ENCODE peak calls at places on chromosomes 6 and 20, in nine cellular contexts. S, V, M, Y, B, T, F, P and O are unnamed samples.

GRCh38 chr20:17504326-17504897 is 26.8 kb downstream of the BFSP1 start:
- DNase-seq in B (no peak), P (no peak), Y (no peak), F (no peak), T (no peak), M (peak; percentile 63), V (no peak), S (peak; percentile 75), O (no peak)

GRCh38 chr6:156994215-156995076 is 217.3 kb downstream of the ARID1B start:
- DNase-seq in M (no peak), V (no peak), P (no peak), B (no peak), S (peak; percentile 49), Y (no peak), F (no peak), T (no peak), O (no peak)

GRCh38 chr6:124973780-124974179 is 11.5 kb downstream of the RNF217 start:
- DNase-seq in B (no peak), T (no peak), M (no peak), F (no peak), P (no peak), V (no peak), Y (no peak), S (no peak), O (no peak)

GRCh38 chr6:8108031-8108660 is 5.8 kb upstream of the EEF1E1 start:
- DNase-seq in P (no peak), T (peak; percentile 51), V (peak; percentile 95), S (no peak), F (peak; percentile 93), B (peak; percentile 87), M (no peak), Y (no peak), O (no peak)

GRCh38 chr6:43076928-43077809 is 1.1 kb downstream of the PTK7 start:
- DNase-seq in B (peak; percentile 45), P (peak; percentile 64), S (peak; percentile 93), T (no peak), Y (no peak), V (peak; percentile 25), F (peak; percentile 42), M (peak; percentile 77), O (no peak)

GRCh38 chr20:11350126-11351005 is 567.3 kb upstream of the BTBD3 start:
- DNase-seq in S (no peak), Y (no peak), P (no peak), M (no peak), T (peak; percentile 46), F (peak; percentile 79), B (peak; percentile 43), V (peak; percentile 87), O (no peak)

GRCh38 chr6:35402136-35402855 is 49.8 kb upstream of the FANCE start:
- DNase-seq in T (no peak), V (no peak), Y (no peak), F (no peak), P (no peak), M (no peak), S (no peak), B (no peak), O (peak; percentile 18)

GRCh38 chr20:9686455-9686854 is 152.4 kb downstream of the PAK5 start:
- DNase-seq in P (no peak), V (no peak), T (no peak), B (no peak), M (no peak), Y (no peak), F (no peak), S (peak; percentile 54), O (no peak)

GRCh38 chr6:167968091-167968490 is 29.4 kb upstream of the KIF25 start:
- DNase-seq in P (peak; percentile 34), S (peak; percentile 92), B (no peak), F (peak; percentile 19), T (no peak), Y (no peak), V (no peak), M (no peak), O (no peak)

GRCh38 chr20:41726727-41727126 is 108.5 kb upstream of the CHD6 start:
- DNase-seq in F (no peak), T (no peak), S (no peak), V (no peak), Y (no peak), M (peak; percentile 12), P (no peak), B (no peak), O (no peak)

DNA sequence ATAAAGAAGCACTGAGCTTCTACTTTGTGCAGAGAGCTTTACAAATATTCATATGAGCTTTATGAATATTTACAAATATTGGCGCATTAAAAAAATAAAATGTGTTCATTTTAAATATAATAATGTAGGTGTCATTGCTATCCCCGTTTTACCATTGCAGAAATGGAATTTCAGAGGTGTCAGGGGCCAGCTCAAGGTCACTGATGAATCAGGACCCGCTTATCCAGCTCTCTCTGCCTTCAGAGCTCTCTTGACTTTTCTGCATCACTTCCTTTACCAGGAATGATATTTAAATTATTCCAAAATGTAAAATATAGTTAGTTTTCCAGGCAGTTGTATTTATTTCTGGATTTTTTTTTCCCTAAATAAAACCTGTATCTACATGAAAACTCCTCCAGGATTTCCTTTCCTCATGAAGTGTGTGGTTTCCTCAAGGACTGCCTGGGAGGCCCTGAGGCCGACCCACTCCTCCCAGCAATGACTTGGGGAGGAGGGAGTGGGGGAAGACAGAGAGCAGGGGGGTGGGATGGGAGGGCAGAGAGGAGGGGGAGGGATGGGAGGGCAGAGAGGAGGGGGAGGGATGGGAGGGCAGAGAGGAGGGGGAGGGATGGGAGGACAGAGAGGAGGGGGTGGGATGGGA is 161.7 kb upstream of the AGPAT4 start:
- DNase-seq in B (peak; percentile 60), S (no peak), M (no peak), Y (no peak), P (no peak), V (peak; percentile 28), T (no peak), F (peak; percentile 56), O (no peak)
- H3K4me3 ChIP-seq in B (peak overlapping the region; percentile 31), S (no peak overlapping the region), M (no peak overlapping the region), Y (no peak overlapping the region), P (no peak overlapping the region), V (no peak overlapping the region), T (no peak overlapping the region), F (no peak overlapping the region), O (no peak overlapping the region)

DNA sequence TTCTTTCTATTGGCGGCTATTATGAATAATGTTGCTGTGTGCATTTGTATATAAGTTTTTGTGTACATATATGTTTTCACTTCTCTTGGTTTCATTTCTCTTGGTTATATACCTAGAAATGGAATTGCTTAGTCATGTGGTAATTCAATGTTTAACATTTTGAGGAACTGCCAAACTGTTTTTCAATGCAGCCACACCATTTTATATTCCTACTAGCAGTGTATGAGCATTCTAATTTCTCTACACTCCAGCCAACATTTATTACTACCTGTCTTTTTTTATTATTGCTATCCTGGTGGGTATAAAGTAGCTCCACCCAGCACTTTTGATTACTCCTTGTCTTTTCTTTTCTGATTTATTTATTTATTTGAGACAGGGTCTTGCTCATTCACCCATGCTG is 54.8 kb downstream of the PHACTR2 start:
- DNase-seq in B (no peak), S (no peak), Y (no peak), P (no peak), M (no peak), T (no peak), F (no peak), V (no peak), O (no peak)
- H3K4me3 ChIP-seq in B (no peak overlapping the region), S (no peak overlapping the region), Y (no peak overlapping the region), P (no peak overlapping the region), M (no peak overlapping the region), T (no peak overlapping the region), F (no peak overlapping the region), V (no peak overlapping the region), O (no peak overlapping the region)

GRCh38 chr20:25858495-25859425 is 162.1 kb upstream of the ZNF337 start:
- DNase-seq in S (no peak), B (no peak), Y (no peak), T (no peak), P (no peak), F (no peak), M (peak; percentile 43), V (no peak), O (no peak)

GRCh38 chr20:25863536-25864325 is 167.1 kb upstream of the ZNF337 start:
- DNase-seq in T (no peak), B (no peak), F (peak; percentile 17), Y (no peak), M (peak; percentile 25), S (peak; percentile 67), P (peak; percentile 45), V (peak; percentile 2), O (no peak)

GRCh38 chr20:25860531-25861150 is 164.0 kb upstream of the ZNF337 start:
- DNase-seq in Y (no peak), B (no peak), V (no peak), T (no peak), M (peak; percentile 54), S (no peak), F (no peak), P (no peak), O (no peak)

GRCh38 chr20:25856256-25856884 is 159.7 kb upstream of the ZNF337 start:
- DNase-seq in S (no peak), Y (no peak), P (no peak), V (no peak), T (no peak), B (no peak), M (peak; percentile 22), F (no peak), O (no peak)

DNA sequence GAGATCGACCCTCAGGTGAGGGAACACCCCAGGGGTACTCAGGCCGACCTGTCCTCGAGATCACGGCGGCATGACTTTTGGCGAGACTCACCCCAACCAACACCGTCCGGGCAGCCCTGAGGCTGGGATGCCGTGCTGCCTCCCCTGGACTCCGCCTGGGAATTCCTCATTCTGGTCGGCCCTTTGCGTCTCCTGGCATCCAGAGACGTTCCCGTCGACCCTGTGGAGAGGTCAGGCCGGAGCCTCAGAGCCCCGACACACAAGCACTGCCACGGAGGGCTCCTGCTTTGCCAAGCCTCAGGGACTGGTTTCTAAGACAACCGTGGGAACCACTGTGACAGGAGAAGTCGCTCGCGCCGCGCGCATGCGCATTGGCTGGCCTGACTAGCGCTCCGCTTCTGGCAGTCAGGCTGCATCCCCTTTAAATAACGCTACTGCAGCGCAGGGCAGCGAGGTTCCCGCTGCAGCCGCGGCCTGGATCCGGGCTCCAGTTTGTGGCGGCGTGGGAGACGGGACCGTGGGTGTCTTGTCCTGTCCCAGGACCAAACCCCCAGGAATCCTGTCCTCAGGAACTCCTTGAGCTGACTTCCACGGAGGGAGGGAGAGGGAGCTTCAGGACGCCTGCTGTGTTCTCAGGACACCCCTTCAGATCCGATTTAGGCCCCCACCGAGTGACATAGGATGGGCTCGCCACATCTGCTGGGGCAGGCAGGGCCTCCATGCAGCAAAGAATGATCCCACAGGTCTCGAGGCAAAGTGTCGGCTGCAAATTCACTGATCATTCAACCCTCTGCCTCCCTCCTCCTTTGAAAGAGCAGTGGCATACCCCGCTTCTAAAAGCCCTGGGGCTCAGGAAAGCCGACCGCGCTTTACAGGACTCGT is 163.2 kb upstream of the ZNF337 start:
- DNase-seq in Y (peak; percentile 71), B (no peak), T (no peak), S (peak; percentile 89), P (peak; percentile 51), V (peak; percentile 26), F (peak; percentile 70), M (peak; percentile 96), O (no peak)
- H3K4me3 ChIP-seq in Y (no peak overlapping the region), B (no peak overlapping the region), T (peak overlapping the region; percentile 14), S (peak overlapping the region; percentile 49), P (no peak overlapping the region), V (no peak overlapping the region), F (no peak overlapping the region), M (peak overlapping the region; percentile 32), O (no peak overlapping the region)

DNA sequence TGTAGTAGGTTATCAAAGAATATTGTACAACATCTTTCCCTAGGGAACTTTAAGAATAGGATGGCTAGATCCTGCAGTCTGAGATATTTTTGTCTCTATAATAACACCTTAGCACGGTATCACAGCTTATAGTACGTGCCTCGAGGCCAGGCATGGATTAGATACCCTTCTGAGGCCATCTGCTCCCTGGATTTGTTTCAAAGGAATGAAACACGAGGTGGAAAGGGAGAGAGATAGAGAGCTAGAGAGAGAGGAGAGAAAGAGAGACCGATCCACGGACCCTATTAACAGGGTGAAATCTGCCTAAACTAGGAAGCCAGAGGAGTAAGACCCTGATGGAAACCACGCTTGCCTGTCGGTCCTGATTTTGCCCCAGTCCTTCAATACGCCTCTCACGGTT is 92.5 kb downstream of the CD83 start:
- DNase-seq in P (no peak), B (no peak), V (no peak), M (no peak), Y (no peak), F (no peak), T (no peak), S (no peak), O (no peak)
- H3K4me3 ChIP-seq in P (no peak overlapping the region), B (peak overlapping the region; percentile 71), V (no peak overlapping the region), M (peak overlapping the region; percentile 80), Y (no peak overlapping the region), F (no peak overlapping the region), T (no peak overlapping the region), S (peak overlapping the region; percentile 85), O (peak overlapping the region; percentile 76)